ENCODE peak calls at places on chromosomes 11 and 22, in four cellular contexts. Y is fibroblast of pulmonary artery, X is cardiac fibroblast, S is colonic mucosa. J is an unnamed sample.

GRCh38 chr11:123145220-123145619 is 49.8 kb downstream of the CLMP start:
- DNase-seq in S (no peak), Y (peak), X (peak), J (peak)

GRCh38 chr22:43128116-43128515 is 15.1 kb downstream of the MCAT start:
- DNase-seq in X (no peak), S (no peak), Y (no peak), J (no peak)

GRCh38 chr11:70555092-70555491 is 156.8 kb downstream of the CTTN start:
- DNase-seq in Y (no peak), X (no peak), S (no peak), J (no peak)

GRCh38 chr22:48397531-48398180 is 1430.0 kb downstream of the BRD1 start:
- DNase-seq in X (no peak), S (no peak), Y (no peak), J (no peak)

GRCh38 chr11:15769203-15769602 is 587.1 kb downstream of the SOX6 start:
- DNase-seq in Y (no peak), X (no peak), S (peak), J (no peak)

GRCh38 chr11:26621147-26621546 is 49.1 kb upstream of the MUC15 start:
- DNase-seq in Y (peak), S (no peak), X (peak), J (peak)

GRCh38 chr22:24506802-24507438 is 11.8 kb downstream of the UPB1 start:
- DNase-seq in Y (no peak), S (no peak), X (peak), J (no peak)

GRCh38 chr11:34614334-34615113 is 6.4 kb upstream of the EHF start:
- DNase-seq in X (peak), Y (peak), S (peak), J (no peak)

GRCh38 chr11:68289456-68289855 is 17.7 kb upstream of the C11orf24 start:
- DNase-seq in X (no peak), Y (no peak), S (no peak), J (no peak)

GRCh38 chr11:96356837-96357236 is 13.8 kb upstream of the MAML2 start:
- DNase-seq in X (no peak), Y (no peak), S (no peak), J (no peak)

GRCh38 chr22:50529416-50530279 is at the start of gene TYMP:
- DNase-seq in S (peak), X (no peak), Y (no peak), J (no peak)

GRCh38 chr11:68583047-68583446 is 101.3 kb upstream of the GAL start:
- DNase-seq in Y (peak), S (no peak), X (peak), J (no peak)

DNA sequence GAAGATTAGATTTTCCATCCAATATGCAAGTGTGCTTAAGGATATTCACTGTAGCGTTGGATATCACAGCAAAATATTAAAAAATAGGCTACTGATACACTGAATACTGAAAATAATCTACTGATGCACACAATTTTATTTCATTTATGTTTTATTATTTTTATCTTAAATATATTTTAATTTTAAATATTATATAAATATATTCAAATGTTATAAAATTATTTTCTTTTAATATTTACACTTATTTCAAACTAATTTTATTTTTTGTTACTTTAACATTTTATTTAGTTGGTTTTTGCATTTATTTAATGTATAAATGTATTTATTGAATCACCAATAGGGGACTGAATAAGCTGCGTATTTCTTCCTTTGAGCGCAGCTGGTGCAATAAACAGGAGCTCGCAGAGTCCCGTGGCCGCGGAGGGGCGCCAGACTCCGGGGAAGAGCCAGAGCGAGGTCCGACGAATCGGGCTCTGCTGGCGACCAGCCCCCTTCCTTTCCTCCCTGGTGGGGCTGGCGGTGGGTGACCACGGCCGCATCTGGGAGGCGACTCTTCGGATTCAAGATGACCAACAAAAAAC is 12.2 kb downstream of the MMP3 start:
- DNase-seq in S (peak), X (peak), Y (peak), J (peak)
- TF ChIP-seq CTCF in S (peak), X (peak), Y (peak), J (peak)

GRCh38 chr11:2268911-2269600 is 1.3 kb downstream of the ASCL2 start:
- DNase-seq in Y (peak), X (peak), S (peak), J (no peak)

GRCh38 chr11:2266586-2267305 is 3.6 kb downstream of the ASCL2 start:
- DNase-seq in Y (no peak), X (no peak), S (peak), J (no peak)

GRCh38 chr11:2267306-2267861 is 3.0 kb downstream of the ASCL2 start:
- DNase-seq in Y (no peak), X (no peak), S (peak), J (no peak)

GRCh38 chr11:2269601-2270321 is 627 bp downstream of the ASCL2 start:
- DNase-seq in Y (peak), S (peak), X (peak), J (peak)

GRCh38 chr11:2267871-2268825 is 2.2 kb downstream of the ASCL2 start:
- DNase-seq in S (no peak), X (no peak), Y (no peak), J (no peak)
- H3K4me3 ChIP-seq in S (peak), X (no peak), Y (no peak), J (no peak)

DNA sequence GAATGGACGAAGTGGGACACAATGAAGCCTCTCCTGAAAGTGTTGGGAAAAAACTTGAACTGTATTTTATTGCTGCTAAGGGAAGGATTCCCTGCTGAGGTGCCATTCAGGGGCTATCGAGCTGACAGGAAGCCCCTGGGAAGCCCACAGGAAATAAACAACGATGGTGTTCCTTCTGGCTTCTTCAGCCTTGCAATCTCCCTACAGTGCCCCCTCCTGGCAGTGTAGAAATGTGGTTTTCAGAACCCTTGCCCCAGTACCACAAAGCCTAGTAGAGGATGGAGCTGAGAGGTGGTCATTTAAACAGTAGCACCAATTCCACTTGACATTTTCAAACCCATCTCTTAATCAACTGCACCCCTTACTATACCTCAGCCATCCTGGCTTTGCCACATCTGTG is 676.7 kb upstream of the ARHGAP42 start:
- DNase-seq in Y (no peak), X (no peak), S (no peak), J (no peak)
- TF ChIP-seq CTCF in Y (no peak), X (no peak), S (no peak), J (no peak)

DNA sequence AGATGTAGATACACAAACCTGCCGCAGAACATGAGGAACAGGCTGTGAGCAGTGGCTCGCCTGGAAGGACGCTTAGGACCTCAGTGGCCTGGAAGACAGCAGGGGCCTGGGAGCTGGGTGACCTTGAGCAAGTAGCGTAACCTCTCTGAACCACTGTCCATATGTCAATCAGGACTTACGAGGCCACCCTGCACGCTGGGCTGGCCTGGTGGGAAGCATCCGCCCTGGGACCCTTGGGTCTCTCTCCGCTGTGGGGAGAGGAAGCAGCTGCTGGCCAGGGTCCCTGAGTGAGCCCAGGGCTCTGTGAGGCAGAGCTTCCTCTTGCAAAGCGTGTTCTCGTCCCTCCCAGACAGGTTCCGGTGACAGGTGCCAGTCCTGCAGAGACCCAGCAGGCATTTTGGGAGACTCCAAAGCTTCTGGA is 14.0 kb upstream of the EHD1 start:
- DNase-seq in Y (no peak), X (no peak), S (peak), J (no peak)
- H3K4me3 ChIP-seq in Y (no peak), X (no peak), S (peak), J (no peak)

GRCh38 chr11:17828311-17828751 is 93.8 kb downstream of the KCNC1 start:
- DNase-seq in X (no peak), S (peak), Y (peak), J (no peak)

GRCh38 chr11:17827006-17827405 is 92.4 kb downstream of the KCNC1 start:
- DNase-seq in S (no peak), X (no peak), Y (no peak), J (no peak)

GRCh38 chr11:17831228-17831627 is 96.6 kb downstream of the KCNC1 start:
- DNase-seq in X (no peak), Y (no peak), S (no peak), J (no peak)

GRCh38 chr11:17831883-17832282 is 97.3 kb downstream of the KCNC1 start:
- DNase-seq in Y (no peak), S (no peak), X (no peak), J (no peak)
- TF ChIP-seq CTCF in Y (no peak), S (no peak), X (no peak), J (no peak)

J was measured in HFF-Myc.